ENCODE peak calls at places on chromosomes 16 and 17, in six cellular contexts. C is A549, S is MM.1S, D is fibroblast of lung, G is HL-60, J is mammary epithelial cell. M is an unnamed sample.

GRCh38 chr17:62017912-62018311 is 47.2 kb downstream of the MED13 start:
- DNase-seq in S (no peak), G (no peak), J (peak; percentile 11), C (no peak), D (peak; percentile 20), M (no peak)

GRCh38 chr17:78185981-78186688 is 717 bp downstream of the TK1 start:
- DNase-seq in J (peak; percentile 41), C (peak; percentile 73), D (no peak), G (peak; percentile 45), S (peak; percentile 29), M (no peak)

GRCh38 chr17:45307290-45308015 is 9.4 kb downstream of the MAP3K14 start:
- DNase-seq in D (peak; percentile 94), G (peak; percentile 79), J (peak; percentile 78), S (no peak), C (no peak), M (peak; percentile 95)

GRCh38 chr16:80580109-80580832 is 39.5 kb downstream of the DYNLRB2 start:
- DNase-seq in S (peak; percentile 13), D (no peak), C (no peak), G (no peak), J (peak; percentile 30), M (peak; percentile 16)

GRCh38 chr17:82179412-82179811 is 33.2 kb downstream of the CCDC57 start:
- DNase-seq in D (no peak), J (no peak), S (no peak), C (no peak), G (no peak), M (no peak)

GRCh38 chr17:64992325-64992802 is 64.2 kb downstream of the GNA13 start:
- DNase-seq in C (peak; percentile 86), J (peak; percentile 98), D (no peak), G (no peak), S (no peak), M (no peak)

GRCh38 chr17:81018044-81018802 is 16.7 kb upstream of the BAIAP2 start:
- DNase-seq in C (no peak), D (peak; percentile 49), G (peak; percentile 38), S (peak; percentile 55), J (no peak), M (peak; percentile 62)

GRCh38 chr17:51085150-51085805 is 35.4 kb downstream of the SPAG9 start:
- DNase-seq in J (peak; percentile 41), D (peak; percentile 17), G (no peak), C (no peak), S (no peak), M (peak; percentile 23)

GRCh38 chr17:78595135-78595810 is 18.1 kb upstream of the DNAH17 start:
- DNase-seq in C (no peak), D (no peak), S (no peak), J (no peak), G (no peak), M (no peak)

GRCh38 chr17:39999067-39999466 is 16.2 kb upstream of the CSF3 start:
- DNase-seq in S (no peak), C (no peak), G (no peak), J (no peak), D (no peak), M (no peak)

GRCh38 chr16:19348578-19349315 is 63.2 kb downstream of the CLEC19A start:
- DNase-seq in G (no peak), C (no peak), S (no peak), J (no peak), D (no peak), M (no peak)

GRCh38 chr16:22232277-22233049 is 26.4 kb downstream of the EEF2K start:
- DNase-seq in J (peak; percentile 72), G (no peak), S (no peak), C (peak; percentile 87), D (peak; percentile 16), M (no peak)

GRCh38 chr17:55889271-55889670 is 138.4 kb downstream of the PCTP start:
- DNase-seq in C (no peak), J (peak; percentile 16), S (no peak), G (no peak), D (no peak), M (no peak)

GRCh38 chr16:15542261-15542660 is 100.7 kb downstream of the MARF1 start:
- DNase-seq in G (no peak), C (no peak), J (no peak), S (no peak), D (no peak), M (no peak)

GRCh38 chr17:147796-148740 is 10.7 kb downstream of the SCGB1C2 start:
- DNase-seq in J (no peak), D (no peak), G (no peak), C (no peak), S (no peak), M (no peak)

GRCh38 chr17:77865716-77866115 is 92.8 kb upstream of the TNRC6C start:
- DNase-seq in C (no peak), S (no peak), G (no peak), J (no peak), D (no peak), M (no peak)

GRCh38 chr17:64399071-64399766 is 8.6 kb upstream of the PECAM1 start:
- DNase-seq in G (no peak), J (peak; percentile 50), S (no peak), D (no peak), C (no peak), M (no peak)

GRCh38 chr17:36934759-36935630 is 2.3 kb upstream of the LHX1 start:
- DNase-seq in D (no peak), S (no peak), C (peak; percentile 83), G (no peak), J (no peak), M (peak; percentile 79)

GRCh38 chr17:79837888-79838540 is 1.2 kb downstream of the CBX4 start:
- DNase-seq in D (no peak), J (no peak), S (peak; percentile 27), G (peak; percentile 35), C (no peak), M (no peak)

GRCh38 chr16:68503334-68503733 is 35.8 kb upstream of the ZFP90 start:
- DNase-seq in S (no peak), C (no peak), J (peak; percentile 54), G (no peak), D (no peak), M (no peak)

GRCh38 chr16:82699711-82700495 is 73.1 kb downstream of the CDH13 start:
- DNase-seq in C (no peak), D (peak; percentile 95), S (no peak), G (no peak), J (peak; percentile 70), M (peak; percentile 94)

GRCh38 chr17:79991924-79992656 is 43.6 kb downstream of the TBC1D16 start:
- DNase-seq in S (no peak), G (no peak), C (peak; percentile 62), J (no peak), D (peak; percentile 59), M (peak; percentile 9)

GRCh38 chr17:59858167-59858790 is 34.5 kb downstream of the TUBD1 start:
- DNase-seq in S (no peak), G (no peak), C (no peak), D (no peak), J (no peak), M (no peak)

GRCh38 chr16:86405319-86405718 is 105.0 kb upstream of the FOXF1 start:
- DNase-seq in S (no peak), G (no peak), J (no peak), C (no peak), D (peak; percentile 39), M (no peak)

GRCh38 chr17:48551206-48551597 is 6.3 kb upstream of the HOXB2 start:
- DNase-seq in J (peak; percentile 29), S (no peak), D (peak; percentile 60), G (no peak), C (no peak), M (no peak)

DNA sequence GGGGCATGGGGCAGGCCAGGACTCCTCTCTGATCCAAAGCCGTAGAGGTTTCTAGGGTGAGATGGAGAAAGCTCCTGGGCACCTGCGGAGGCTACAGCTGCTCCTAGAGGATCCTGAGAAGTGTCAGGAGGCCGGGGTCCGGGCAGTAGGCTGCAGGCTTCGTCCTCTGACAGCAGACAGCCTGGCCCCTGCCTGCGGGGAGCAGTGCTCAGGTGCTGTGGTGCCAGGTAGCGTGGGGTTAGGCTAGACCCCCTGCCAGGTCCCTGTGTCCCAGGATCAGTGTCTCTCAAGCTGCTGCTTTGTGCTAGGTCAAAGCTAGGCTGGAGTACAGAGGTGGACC is 1.5 kb upstream of the MRPS34 start:
- DNase-seq in J (no peak), G (no peak), C (no peak), D (no peak), S (no peak), M (no peak)
- H3K4me3 ChIP-seq in J (peak overlapping the region; percentile 82), G (peak overlapping the region; percentile 96), C (peak overlapping the region; percentile 85), D (peak overlapping the region; percentile 69), S (peak overlapping the region; percentile 96), M (peak overlapping the region; percentile 59)

DNA sequence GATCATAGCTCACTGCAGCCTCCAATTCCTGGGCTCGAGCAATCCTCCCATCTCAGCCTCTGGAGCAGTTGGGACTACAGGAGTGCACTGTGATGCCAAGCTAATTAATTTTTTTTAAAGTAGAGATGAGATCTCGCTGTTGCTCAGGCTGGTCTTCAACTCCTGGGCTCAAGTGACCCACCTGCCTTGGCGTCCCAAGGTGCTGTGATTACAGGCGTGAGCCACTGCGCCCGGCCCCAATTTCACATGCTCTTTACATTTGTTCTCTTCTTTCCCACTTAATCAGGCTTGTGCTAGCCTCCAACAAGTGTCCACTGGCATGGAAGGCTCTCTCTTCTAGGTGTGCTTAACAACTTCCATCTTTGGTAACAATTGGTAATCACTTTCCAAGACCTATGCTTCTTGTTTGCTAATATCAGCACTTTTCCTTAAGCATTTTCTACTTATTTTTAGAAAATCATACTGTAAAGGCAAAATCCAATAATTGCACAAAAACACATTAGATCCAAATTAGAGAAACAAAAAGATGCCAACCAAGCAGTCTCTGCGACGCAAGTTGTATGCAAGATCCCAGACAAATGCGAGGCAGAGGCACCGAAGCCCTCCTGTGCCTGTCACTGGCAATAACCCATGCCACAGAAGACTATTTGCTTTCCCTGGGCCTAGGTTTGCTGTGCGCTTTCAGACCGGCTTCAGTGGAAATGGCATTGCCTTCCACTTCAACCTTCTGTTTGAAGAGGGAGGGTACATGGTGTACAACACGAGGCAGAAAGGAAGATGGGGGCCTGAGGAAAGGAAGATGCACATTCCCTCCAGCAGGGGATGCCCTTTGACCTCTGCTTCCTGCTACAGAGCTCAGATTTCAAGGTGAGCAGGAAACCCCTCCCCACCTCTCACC is 52.6 kb downstream of the NOS2 start:
- DNase-seq in J (no peak), G (no peak), D (no peak), C (no peak), S (no peak), M (no peak)
- TF ChIP-seq CTCF in J (peak; percentile 26), G (no peak), D (peak; percentile 39), C (no peak), S (peak; percentile 23), M (peak; percentile 32)

GRCh38 chr16:53433509-53433908 is 762 bp upstream of the RBL2 start:
- DNase-seq in G (no peak), J (peak; percentile 47), D (no peak), S (no peak), C (no peak), M (peak; percentile 3)
- H3K27ac ChIP-seq in G (no peak overlapping the region), J (peak overlapping the region; percentile 81), D (no peak overlapping the region), S (no peak overlapping the region), C (peak overlapping the region; percentile 87), M (no peak overlapping the region)

GRCh38 chr17:41366070-41366469 is 3.5 kb downstream of the KRT33B start:
- DNase-seq in G (no peak), J (no peak), C (no peak), S (no peak), D (no peak), M (no peak)
- H3K4me3 ChIP-seq in G (no peak overlapping the region), J (no peak overlapping the region), C (no peak overlapping the region), S (no peak overlapping the region), D (no peak overlapping the region), M (no peak overlapping the region)

DNA sequence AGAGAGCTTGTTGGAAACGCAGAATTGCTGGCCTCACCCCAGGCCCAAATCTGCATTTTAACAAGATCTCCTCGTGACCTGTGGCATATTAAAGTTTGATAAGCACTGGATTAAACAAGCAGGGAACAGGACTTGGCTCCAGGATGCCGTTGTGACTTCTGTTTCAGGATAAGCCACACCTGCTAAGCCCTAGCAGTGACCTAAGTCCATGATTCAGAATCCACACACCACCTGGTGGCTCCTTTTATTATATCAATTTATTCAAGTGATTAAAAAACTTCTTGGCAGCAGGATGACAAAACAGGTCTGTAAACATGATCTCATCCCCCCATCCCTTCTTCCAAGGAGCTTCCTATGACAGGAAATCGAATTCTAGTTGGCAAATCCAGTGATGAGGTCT is 9.1 kb downstream of the NAGPA start:
- DNase-seq in D (peak; percentile 16), G (no peak), S (peak; percentile 55), J (peak; percentile 45), C (peak; percentile 82), M (no peak)
- TF ChIP-seq CTCF in D (no peak), G (no peak), S (peak; percentile 27), J (peak; percentile 22), C (peak; percentile 42), M (no peak)